ENCODE peak calls at places on chromosome 9, in ten cellular contexts. J, W, S, H, T, G, O, E, A and R are unnamed samples.
A peak's percentile ranks its signal among the peaks of the same experiment; 100 is the strongest.

GRCh38 chr9:95573463-95573862 is 56.7 kb upstream of the PTCH1 start:
- DNase-seq in J (no peak), W (no peak), S (no peak), H (no peak), T (no peak), G (no peak), O (no peak), E (no peak), A (no peak), R (no peak)

GRCh38 chr9:126915281-126915816 is 767 bp downstream of the RALGPS1 start:
- DNase-seq in J (peak; percentile 95), W (no peak), S (no peak), H (no peak), T (peak; percentile 51), G (no peak), O (no peak), E (peak; percentile 91), A (peak; percentile 77), R (peak; percentile 92)

GRCh38 chr9:127566351-127567001 is 45.6 kb upstream of the STXBP1 start:
- DNase-seq in J (peak; percentile 73), W (no peak), S (no peak), H (no peak), T (no peak), G (no peak), O (no peak), E (peak; percentile 74), A (no peak), R (peak; percentile 76)

GRCh38 chr9:34252016-34252415 is 73.2 kb downstream of the UBAP1 start:
- DNase-seq in J (no peak), W (no peak), S (no peak), H (peak; percentile 36), T (peak; percentile 44), G (no peak), O (no peak), E (no peak), A (no peak), R (no peak)

GRCh38 chr9:120911295-120911843 is 15.2 kb downstream of the TRAF1 start:
- DNase-seq in J (no peak), W (no peak), S (no peak), H (no peak), T (peak; percentile 23), G (no peak), O (no peak), E (no peak), A (no peak), R (no peak)

GRCh38 chr9:6592791-6593190 is 52.7 kb downstream of the GLDC start:
- DNase-seq in J (no peak), W (no peak), S (no peak), H (no peak), T (no peak), G (no peak), O (no peak), E (no peak), A (no peak), R (no peak)

GRCh38 chr9:101578378-101578777 is 16.4 kb downstream of the PPP3R2 start:
- DNase-seq in J (no peak), W (no peak), S (no peak), H (peak; percentile 15), T (no peak), G (no peak), O (no peak), E (no peak), A (no peak), R (no peak)

GRCh38 chr9:91033802-91034201 is 232.2 kb downstream of the SYK start:
- DNase-seq in J (peak; percentile 54), W (no peak), S (no peak), H (no peak), T (no peak), G (peak; percentile 24), O (peak; percentile 87), E (no peak), A (no peak), R (no peak)

GRCh38 chr9:38311382-38312270 is 80.9 kb upstream of the ALDH1B1 start:
- DNase-seq in J (no peak), W (no peak), S (no peak), H (peak; percentile 7), T (peak; percentile 69), G (no peak), O (no peak), E (no peak), A (no peak), R (no peak)

GRCh38 chr9:110605586-110605985 is 26.0 kb upstream of the SVEP1 start:
- DNase-seq in J (no peak), W (no peak), S (no peak), H (no peak), T (no peak), G (no peak), O (no peak), E (no peak), A (no peak), R (no peak)

GRCh38 chr9:92294297-92294676 is 790 bp upstream of the IARS1 start:
- DNase-seq in J (peak; percentile 16), W (no peak), S (no peak), H (no peak), T (no peak), G (no peak), O (peak; percentile 31), E (peak; percentile 41), A (no peak), R (no peak)

GRCh38 chr9:91043786-91044185 is 242.2 kb downstream of the SYK start:
- DNase-seq in J (no peak), W (no peak), S (no peak), H (no peak), T (no peak), G (no peak), O (no peak), E (no peak), A (no peak), R (no peak)

GRCh38 chr9:116998305-116998704 is 311.2 kb downstream of the TRIM32 start:
- DNase-seq in J (peak; percentile 7), W (peak; percentile 2), S (no peak), H (peak; percentile 2), T (no peak), G (no peak), O (no peak), E (no peak), A (no peak), R (no peak)

GRCh38 chr9:89961616-89962341 is 357.0 kb downstream of the GADD45G start:
- DNase-seq in J (peak; percentile 27), W (no peak), S (no peak), H (peak; percentile 66), T (no peak), G (no peak), O (no peak), E (no peak), A (no peak), R (no peak)

GRCh38 chr9:109225629-109226028 is 58.6 kb upstream of the FRRS1L start:
- DNase-seq in J (no peak), W (no peak), S (no peak), H (no peak), T (no peak), G (no peak), O (no peak), E (no peak), A (no peak), R (no peak)

GRCh38 chr9:4106081-4106491 is 193.8 kb downstream of the GLIS3 start:
- DNase-seq in J (peak; percentile 55), W (no peak), S (no peak), H (no peak), T (no peak), G (no peak), O (no peak), E (no peak), A (peak; percentile 88), R (no peak)

GRCh38 chr9:87827341-87827740 is 55.3 kb upstream of the SPATA31E1 start:
- DNase-seq in J (no peak), W (no peak), S (no peak), H (peak; percentile 45), T (no peak), G (no peak), O (no peak), E (no peak), A (no peak), R (no peak)

GRCh38 chr9:134356496-134357470 is 30.5 kb downstream of the RXRA start:
- DNase-seq in J (no peak), W (no peak), S (no peak), H (no peak), T (no peak), G (no peak), O (no peak), E (peak; percentile 84), A (peak; percentile 74), R (no peak)

GRCh38 chr9:77899679-77900354 is 131.8 kb downstream of the GNAQ start:
- DNase-seq in J (no peak), W (peak; percentile 69), S (no peak), H (peak; percentile 91), T (no peak), G (no peak), O (no peak), E (no peak), A (no peak), R (no peak)

GRCh38 chr9:93475856-93476255 is 22.5 kb upstream of the FAM120AOS start:
- DNase-seq in J (no peak), W (no peak), S (no peak), H (no peak), T (no peak), G (no peak), O (no peak), E (no peak), A (no peak), R (no peak)

GRCh38 chr9:113309204-113309813 is 6.1 kb upstream of the RNF183 start:
- DNase-seq in J (peak; percentile 61), W (peak; percentile 24), S (no peak), H (peak; percentile 9), T (no peak), G (no peak), O (peak; percentile 31), E (no peak), A (peak; percentile 26), R (no peak)

GRCh38 chr9:88202321-88202720 is 64.0 kb upstream of the SPATA31C2 start:
- DNase-seq in J (no peak), W (no peak), S (no peak), H (no peak), T (no peak), G (no peak), O (no peak), E (no peak), A (no peak), R (no peak)

GRCh38 chr9:133759946-133760345 is 21.8 kb upstream of the SARDH start:
- DNase-seq in J (no peak), W (no peak), S (no peak), H (no peak), T (no peak), G (no peak), O (no peak), E (no peak), A (no peak), R (no peak)

GRCh38 chr9:221989-222776 is 7.5 kb downstream of the DOCK8 start:
- DNase-seq in J (no peak), W (no peak), S (no peak), H (no peak), T (no peak), G (no peak), O (no peak), E (no peak), A (no peak), R (no peak)